ENCODE peak calls at places on chromosomes 11 and 22, in five cellular contexts. W is hypothalamus, X is anterior cingulate cortex, C is amniotic epithelial cell, L is activated T-cell treated with anti-CD3 and anti-CD28 coated beads for 24 hours. I is an unnamed sample.

GRCh38 chr11:65127473-65128181 is 5.5 kb downstream of the MRPL49 start:
- DNase-seq in W (no peak), X (no peak), C (no peak), L (no peak), I (no peak)

GRCh38 chr11:15341587-15341986 is 226.9 kb downstream of the INSC start:
- DNase-seq in W (no peak), X (no peak), C (no peak), L (no peak), I (no peak)

GRCh38 chr11:14819596-14819995 is 72.4 kb downstream of the CYP2R1 start:
- DNase-seq in W (no peak), X (no peak), C (no peak), L (no peak), I (no peak)

GRCh38 chr22:27624042-27624441 is 177.5 kb downstream of the MN1 start:
- DNase-seq in W (no peak), X (no peak), C (no peak), L (no peak), I (no peak)

GRCh38 chr11:84260862-84261261 is 974.7 kb upstream of the CCDC90B start:
- DNase-seq in W (no peak), X (no peak), C (no peak), L (no peak), I (no peak)

GRCh38 chr22:23520875-23521441 is 59.1 kb downstream of the IGLL1 start:
- DNase-seq in W (peak), X (no peak), C (peak), L (no peak), I (no peak)

GRCh38 chr22:48715511-48715910 is 1112.2 kb downstream of the BRD1 start:
- DNase-seq in W (no peak), X (no peak), C (no peak), L (no peak), I (no peak)

GRCh38 chr11:22076215-22076930 is 116.5 kb upstream of the ANO5 start:
- DNase-seq in W (no peak), X (no peak), C (no peak), L (no peak), I (no peak)

GRCh38 chr11:18321622-18321990 is 334 bp downstream of the HPS5 start:
- DNase-seq in W (no peak), X (no peak), C (no peak), L (no peak), I (no peak)

GRCh38 chr11:30935861-30936260 is 349.7 kb upstream of the MPPED2 start:
- DNase-seq in W (no peak), X (no peak), C (no peak), L (no peak), I (no peak)

GRCh38 chr11:117449111-117449693 is 121.5 kb downstream of the CEP164 start:
- DNase-seq in W (no peak), X (no peak), C (peak), L (no peak), I (no peak)

GRCh38 chr22:23225724-23226496 is 45.6 kb downstream of the BCR start:
- DNase-seq in W (no peak), X (peak), C (peak), L (no peak), I (no peak)

GRCh38 chr11:123054301-123055065 is 7.5 kb downstream of the HSPA8 start:
- DNase-seq in W (no peak), X (no peak), C (peak), L (no peak), I (no peak)

GRCh38 chr22:27906241-27906640 is 12.8 kb downstream of the PITPNB start:
- DNase-seq in W (no peak), X (no peak), C (peak), L (no peak), I (no peak)

GRCh38 chr22:28904211-28904808 is 20.9 kb downstream of the ZNRF3 start:
- DNase-seq in W (no peak), X (no peak), C (peak), L (no peak), I (no peak)

GRCh38 chr11:35183526-35183925 is 44.6 kb downstream of the CD44 start:
- DNase-seq in W (no peak), X (no peak), C (no peak), L (no peak), I (no peak)

GRCh38 chr11:111348147-111348546 is 30.9 kb downstream of the POU2AF1 start:
- DNase-seq in W (no peak), X (no peak), C (no peak), L (no peak), I (no peak)

GRCh38 chr11:9616858-9617257 is 43.4 kb downstream of the WEE1 start:
- DNase-seq in W (no peak), X (no peak), C (no peak), L (peak), I (no peak)

GRCh38 chr11:8006349-8006977 is 19.3 kb downstream of the EIF3F start:
- DNase-seq in W (peak), X (peak), C (peak), L (peak), I (peak)

GRCh38 chr22:24805790-24806662 is at the start of gene SGSM1:
- DNase-seq in W (peak), X (peak), C (peak), L (peak), I (peak)

GRCh38 chr22:22403771-22404170 is 104.8 kb downstream of the ZNF280B start:
- DNase-seq in W (no peak), X (no peak), C (no peak), L (no peak), I (no peak)

GRCh38 chr11:129740877-129741276 is 74.8 kb upstream of the TMEM45B start:
- DNase-seq in W (no peak), X (no peak), C (no peak), L (no peak), I (no peak)

GRCh38 chr11:96664108-96664507 is 274.3 kb downstream of the JRKL start:
- DNase-seq in W (no peak), X (no peak), C (peak), L (no peak), I (no peak)

GRCh38 chr11:85913486-85913885 is 58.3 kb downstream of the CCDC83 start:
- DNase-seq in W (no peak), X (no peak), C (peak), L (no peak), I (no peak)

GRCh38 chr22:45574069-45574703 is 71.5 kb downstream of the FBLN1 start:
- DNase-seq in W (no peak), X (no peak), C (no peak), L (no peak), I (no peak)

I was measured in activated naive CD4-positive, alpha-beta T cell treated with Interleukin-2 at 50 U/mL for 16 hours.